ENCODE peak calls at places on chromosomes 3 and 15, in seven cellular contexts. A, M, N, Q, Z, S and D are unnamed samples.
A peak's percentile ranks its signal among the peaks of the same experiment; 100 is the strongest.

GRCh38 chr3:155102329-155102728 is 22.2 kb downstream of the MME start:
- DNase-seq in Q (peak; percentile 67), N (no peak), Z (no peak), A (no peak), M (no peak), S (no peak), D (no peak)

GRCh38 chr3:170470063-170471006 is 51.7 kb downstream of the CLDN11 start:
- DNase-seq in M (no peak), N (peak; percentile 67), Z (peak; percentile 80), A (no peak), S (no peak), Q (peak; percentile 85), D (peak; percentile 63)

GRCh38 chr3:87033205-87033604 is 42.3 kb upstream of the VGLL3 start:
- DNase-seq in S (no peak), Q (no peak), Z (no peak), N (no peak), A (no peak), M (no peak), D (peak; percentile 43)

GRCh38 chr3:13132281-13132680 is 59.1 kb upstream of the IQSEC1 start:
- DNase-seq in Q (no peak), Z (no peak), N (no peak), A (no peak), S (no peak), M (no peak), D (no peak)

GRCh38 chr3:107683447-107683846 is 160.7 kb downstream of the BBX start:
- DNase-seq in Z (peak; percentile 68), A (peak; percentile 20), Q (peak; percentile 68), M (no peak), S (no peak), N (no peak), D (peak; percentile 25)

GRCh38 chr3:100777271-100777670 is 68.0 kb downstream of the TFG start:
- DNase-seq in Q (peak; percentile 76), N (no peak), A (no peak), Z (no peak), S (no peak), M (no peak), D (no peak)

GRCh38 chr3:107235193-107235922 is 141.9 kb upstream of the CCDC54 start:
- DNase-seq in N (no peak), S (no peak), Q (peak; percentile 39), M (no peak), A (no peak), Z (no peak), D (no peak)

GRCh38 chr3:196741401-196741761 is 1.7 kb downstream of the PAK2 start:
- DNase-seq in M (no peak), A (no peak), Q (no peak), Z (no peak), S (no peak), N (no peak), D (no peak)

GRCh38 chr3:52531636-52532516 is 1.8 kb downstream of the NT5DC2 start:
- DNase-seq in S (peak; percentile 17), M (no peak), Z (no peak), A (peak; percentile 3), N (no peak), Q (no peak), D (no peak)

GRCh38 chr3:12449889-12450682 is 34.2 kb upstream of the TSEN2 start:
- DNase-seq in Q (no peak), M (no peak), A (no peak), N (no peak), Z (no peak), S (no peak), D (no peak)

GRCh38 chr3:78029775-78030174 is 989.9 kb downstream of the ROBO2 start:
- DNase-seq in A (no peak), Z (no peak), M (no peak), Q (no peak), S (no peak), N (no peak), D (no peak)

GRCh38 chr3:64578384-64578783 is 109.4 kb downstream of the ADAMTS9 start:
- DNase-seq in N (no peak), S (no peak), M (no peak), A (no peak), Z (no peak), Q (peak; percentile 8), D (no peak)

GRCh38 chr3:47542614-47543173 is 29.2 kb upstream of the ELP6 start:
- DNase-seq in A (no peak), Q (peak; percentile 60), M (no peak), N (no peak), Z (peak; percentile 13), S (peak; percentile 68), D (no peak)

GRCh38 chr3:36695769-36696137 is 68.6 kb downstream of the DCLK3 start:
- DNase-seq in N (no peak), Q (peak; percentile 78), M (no peak), Z (peak; percentile 49), A (no peak), S (no peak), D (peak; percentile 21)

GRCh38 chr3:112628038-112628437 is 12.9 kb downstream of the CCDC80 start:
- DNase-seq in Z (no peak), Q (no peak), A (no peak), N (no peak), S (no peak), M (no peak), D (no peak)

GRCh38 chr3:143831208-143831607 is 17.1 kb downstream of the SLC9A9 start:
- DNase-seq in S (no peak), M (peak; percentile 65), A (no peak), N (no peak), Z (peak; percentile 60), Q (peak; percentile 62), D (peak; percentile 60)

GRCh38 chr3:50605901-50606326 is 5.7 kb downstream of the CISH start:
- DNase-seq in S (no peak), Q (no peak), Z (no peak), N (no peak), A (no peak), M (no peak), D (no peak)

GRCh38 chr3:32336123-32336518 is 55.5 kb upstream of the CMTM7 start:
- DNase-seq in N (no peak), M (no peak), Q (no peak), S (no peak), A (no peak), Z (no peak), D (no peak)

GRCh38 chr3:196941846-196942225 is 492 bp downstream of the NCBP2 start:
- DNase-seq in Q (peak; percentile 49), Z (no peak), M (peak; percentile 67), S (peak; percentile 34), N (no peak), A (peak; percentile 37), D (peak; percentile 81)

GRCh38 chr3:3296858-3297430 is 117.5 kb upstream of the CRBN start:
- DNase-seq in N (no peak), A (no peak), Q (no peak), Z (no peak), M (no peak), S (no peak), D (no peak)

GRCh38 chr3:184335291-184335660 is 2.1 kb upstream of the FAM131A start:
- DNase-seq in Q (no peak), Z (no peak), A (no peak), N (no peak), M (no peak), S (no peak), D (no peak)

GRCh38 chr3:184334470-184335158 is 2.8 kb upstream of the FAM131A start:
- DNase-seq in S (no peak), N (no peak), A (no peak), M (no peak), Q (peak; percentile 84), Z (peak; percentile 46), D (peak; percentile 44)

GRCh38 chr3:184333190-184333589 is 4.2 kb upstream of the FAM131A start:
- DNase-seq in S (no peak), Q (no peak), Z (no peak), A (no peak), M (no peak), N (no peak), D (no peak)

GRCh38 chr3:184332370-184333090 is 4.9 kb upstream of the FAM131A start:
- DNase-seq in Q (peak; percentile 89), Z (peak; percentile 71), S (no peak), M (no peak), N (no peak), A (no peak), D (peak; percentile 69)

DNA sequence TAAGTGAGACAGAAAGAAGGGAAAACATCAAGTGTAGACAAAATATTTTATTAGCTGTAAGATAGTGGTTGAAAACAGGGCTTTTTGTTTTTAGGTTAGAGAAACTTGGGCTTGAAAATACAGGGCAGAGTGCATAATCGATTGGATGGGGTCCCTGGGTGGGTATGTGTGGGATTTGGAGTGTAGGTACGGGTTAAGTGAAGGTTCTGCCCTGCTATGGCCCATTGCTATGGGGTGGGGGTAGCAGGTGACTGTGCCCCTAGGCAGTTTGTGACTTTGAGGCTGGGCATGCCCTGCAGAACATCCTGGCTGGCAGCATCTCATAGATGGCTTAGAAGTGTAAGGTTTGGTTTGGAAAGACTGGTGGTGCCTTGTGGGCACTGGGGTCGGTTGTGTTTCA is 3.7 kb upstream of the FAM131A start:
- DNase-seq in A (no peak), Q (no peak), M (no peak), S (no peak), N (no peak), Z (no peak), D (no peak)
- H3K4me3 ChIP-seq in A (no peak overlapping the region), Q (no peak overlapping the region), M (no peak overlapping the region), S (no peak overlapping the region), N (no peak overlapping the region), Z (no peak overlapping the region), D (no peak overlapping the region)

DNA sequence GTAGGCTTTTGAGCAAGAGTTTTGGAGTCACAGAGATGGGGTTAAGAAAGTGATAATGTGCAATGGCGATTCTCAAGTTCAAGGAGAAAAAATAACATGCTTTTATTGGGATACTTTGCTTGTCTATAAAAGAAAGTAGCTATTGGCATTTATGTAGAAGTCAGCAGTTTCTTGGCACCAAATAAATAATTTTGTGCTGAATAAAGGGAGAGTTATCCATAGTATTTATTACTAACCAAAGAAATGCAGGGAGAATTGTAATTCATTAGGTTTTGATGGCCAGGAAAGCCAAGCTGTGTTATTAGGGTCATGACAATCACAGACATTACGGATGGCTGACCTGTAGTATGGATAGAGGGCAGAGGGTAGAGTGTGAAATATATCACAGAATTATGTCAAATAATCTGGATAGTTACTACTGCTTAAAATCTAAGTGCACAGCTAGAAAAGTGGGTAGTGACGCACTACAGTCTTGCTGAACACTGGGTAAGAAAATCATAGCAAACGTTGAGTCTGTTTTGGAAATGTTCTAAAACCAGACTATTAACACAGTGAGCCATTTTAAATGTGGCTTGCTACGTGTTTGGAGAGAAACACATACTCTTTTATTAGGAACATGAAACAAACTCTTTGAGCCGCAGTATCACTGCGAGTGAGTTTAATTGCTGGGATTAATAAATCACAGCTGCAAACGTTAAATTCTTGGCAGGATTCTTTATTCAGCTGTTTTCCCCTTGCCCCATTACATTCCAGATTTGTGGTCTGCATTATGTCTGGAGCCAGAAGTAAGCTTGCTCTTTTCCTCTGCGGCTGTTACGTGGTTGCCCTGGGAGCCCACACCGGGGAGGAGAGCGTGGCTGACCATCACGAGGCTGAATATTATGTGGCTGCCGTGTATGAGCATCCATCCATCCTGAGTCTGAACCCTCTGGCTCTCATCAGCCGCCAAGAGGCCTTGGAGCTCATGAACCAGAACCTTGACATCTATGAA is 33.4 kb downstream of the BTD start:
- DNase-seq in Q (peak; percentile 92), N (peak; percentile 77), S (peak; percentile 74), A (no peak), Z (peak; percentile 80), M (no peak), D (no peak)
- H3K4me3 ChIP-seq in Q (no peak overlapping the region), N (peak overlapping the region; percentile 15), S (no peak overlapping the region), A (no peak overlapping the region), Z (no peak overlapping the region), M (no peak overlapping the region), D (peak overlapping the region; percentile 60)

GRCh38 chr15:93058128-93058527 is 30.9 kb downstream of the RGMA start:
- DNase-seq in A (no peak), Z (no peak), Q (no peak), S (no peak), M (no peak), N (no peak), D (no peak)
- H3K4me3 ChIP-seq in A (no peak overlapping the region), Z (no peak overlapping the region), Q (no peak overlapping the region), S (no peak overlapping the region), M (no peak overlapping the region), N (no peak overlapping the region), D (no peak overlapping the region)

GRCh38 chr15:68990755-68991500 is 23.6 kb upstream of the NOX5 start:
- DNase-seq in M (no peak), Z (no peak), A (no peak), S (no peak), N (no peak), Q (no peak), D (no peak)
- H3K4me3 ChIP-seq in M (no peak overlapping the region), Z (no peak overlapping the region), A (no peak overlapping the region), S (no peak overlapping the region), N (no peak overlapping the region), Q (no peak overlapping the region), D (no peak overlapping the region)